ENCODE peak calls at places on chromosomes 5 and 9, in five cellular contexts. S is BE2C; C is stimulated activated CD8-positive, alpha-beta memory T cell treated with anti-CD3 and anti-CD28 coated beads, Interleukin-12 subunit alpha, Interleukin-12 subunit beta, amount 100 ng/mL, for 1 hour; O is activated CD4-positive, alpha-beta T cell treated with anti-CD3 and anti-CD28 coated beads for 4 hours; R is activated T-cell treated with anti-CD3 and anti-CD28 coated beads for 24 hours. B is an unnamed sample.

GRCh38 chr9:77457916-77458592 is 190.1 kb downstream of the GNA14 start:
- DNase-seq in C (peak; percentile 34), O (peak; percentile 51), S (peak; percentile 75), R (peak; percentile 63), B (no peak)

GRCh38 chr5:87393331-87393730 is 19.4 kb downstream of the CCNH start:
- DNase-seq in C (no peak), S (no peak), R (no peak), O (no peak), B (peak; percentile 54)

GRCh38 chr9:110399983-110400382 is 62.3 kb upstream of the TXNDC8 start:
- DNase-seq in S (no peak), R (no peak), O (no peak), C (no peak), B (no peak)

GRCh38 chr9:4375424-4376195 is 75.7 kb upstream of the GLIS3 start:
- DNase-seq in O (no peak), R (no peak), C (no peak), S (no peak), B (no peak)

GRCh38 chr9:93650448-93650847 is 74.1 kb downstream of the PHF2 start:
- DNase-seq in R (no peak), C (no peak), S (peak; percentile 8), O (no peak), B (no peak)

GRCh38 chr9:135131488-135131887 is 44.0 kb downstream of the OLFM1 start:
- DNase-seq in C (no peak), R (no peak), O (no peak), S (no peak), B (no peak)

GRCh38 chr9:75455444-75455921 is 367.2 kb downstream of the OSTF1 start:
- DNase-seq in S (no peak), C (no peak), R (no peak), O (no peak), B (no peak)

GRCh38 chr5:128791312-128791711 is 174.0 kb upstream of the SLC27A6 start:
- DNase-seq in R (no peak), C (no peak), O (no peak), S (no peak), B (no peak)

GRCh38 chr5:135743684-135744083 is 90.8 kb upstream of the SLC25A48 start:
- DNase-seq in S (no peak), O (no peak), R (no peak), C (no peak), B (no peak)

GRCh38 chr9:93132287-93132927 is 1.6 kb downstream of the NINJ1 start:
- DNase-seq in C (no peak), O (no peak), R (no peak), S (peak; percentile 42), B (no peak)

GRCh38 chr5:43469671-43470396 is 13.8 kb downstream of the TMEM267 start:
- DNase-seq in O (no peak), R (no peak), S (no peak), C (no peak), B (no peak)

GRCh38 chr9:27524236-27524635 is at the start of gene IFNK:
- DNase-seq in C (no peak), S (no peak), O (no peak), R (no peak), B (no peak)

GRCh38 chr5:112668016-112668415 is 69.7 kb upstream of the APC start:
- DNase-seq in R (no peak), C (no peak), S (no peak), O (no peak), B (peak; percentile 38)

GRCh38 chr5:56298329-56298962 is 65.3 kb upstream of the ANKRD55 start:
- DNase-seq in R (no peak), S (no peak), C (no peak), O (no peak), B (no peak)

GRCh38 chr9:29456940-29457339 is 1883.7 kb upstream of the C9orf72 start:
- DNase-seq in S (no peak), O (no peak), R (no peak), C (no peak), B (no peak)

GRCh38 chr5:6472792-6473191 is 24.1 kb downstream of the UBE2QL1 start:
- DNase-seq in O (no peak), S (no peak), C (no peak), R (no peak), B (no peak)

GRCh38 chr5:139799359-139799758 is 3.8 kb downstream of the PSD2 start:
- DNase-seq in O (no peak), C (no peak), S (no peak), R (no peak), B (no peak)

GRCh38 chr5:159819671-159820411 is 96.4 kb upstream of the ADRA1B start:
- DNase-seq in S (no peak), O (no peak), R (no peak), C (no peak), B (peak; percentile 86)

GRCh38 chr9:68740561-68740960 is 35.5 kb downstream of the PIP5K1B start:
- DNase-seq in R (no peak), O (no peak), C (no peak), S (no peak), B (peak; percentile 5)

GRCh38 chr5:178483620-178484019 is 106.6 kb downstream of the COL23A1 start:
- DNase-seq in S (no peak), C (peak; percentile 16), O (peak; percentile 48), R (peak; percentile 28), B (no peak)

GRCh38 chr5:126464959-126465358 is 41.8 kb downstream of the GRAMD2B start:
- DNase-seq in O (no peak), C (no peak), R (no peak), S (no peak), B (no peak)

GRCh38 chr9:109975574-109976327 is 195.8 kb downstream of the PALM2AKAP2 start:
- DNase-seq in R (no peak), S (no peak), C (no peak), O (no peak), B (no peak)

GRCh38 chr9:95719354-95719753 is 156.1 kb upstream of the ERCC6L2 start:
- DNase-seq in R (no peak), C (no peak), S (no peak), O (no peak), B (no peak)

GRCh38 chr5:71744009-71744792 is 25.1 kb downstream of the CARTPT start:
- DNase-seq in R (no peak), C (no peak), O (no peak), S (no peak), B (no peak)

GRCh38 chr5:95959964-95960801 is 1.5 kb downstream of the ELL2 start:
- DNase-seq in O (no peak), R (no peak), S (no peak), C (no peak), B (peak; percentile 28)

GRCh38 chr5:163106098-163106497 is 331.3 kb upstream of the CCNG1 start:
- DNase-seq in R (no peak), C (no peak), O (no peak), S (no peak), B (no peak)

GRCh38 chr9:8268881-8269280 is 469.3 kb upstream of the DMAC1 start:
- DNase-seq in O (no peak), C (no peak), R (no peak), S (no peak), B (no peak)

GRCh38 chr5:122014232-122014940 is 52.6 kb downstream of the SRFBP1 start:
- DNase-seq in R (no peak), S (no peak), O (no peak), C (no peak), B (no peak)

GRCh38 chr9:4887556-4887955 is 94.8 kb downstream of the RCL1 start:
- DNase-seq in R (no peak), C (no peak), S (no peak), O (no peak), B (no peak)

GRCh38 chr9:95766906-95767305 is 108.6 kb upstream of the ERCC6L2 start:
- DNase-seq in O (no peak), S (no peak), R (no peak), C (no peak), B (no peak)

GRCh38 chr5:59608745-59609144 is 284.8 kb downstream of the PDE4D start:
- DNase-seq in O (no peak), S (no peak), R (no peak), C (no peak), B (no peak)

GRCh38 chr9:82073551-82073950 is 85.0 kb downstream of the SPATA31D1 start:
- DNase-seq in R (no peak), O (no peak), C (no peak), S (no peak), B (no peak)